ENCODE peak calls at places on chromosome 12, in ten cellular contexts. One of them, this sample, is unnamed.

GRCh38 chr12:128708789-128709188 is 115.0 kb downstream of the SLC15A4 start:
- DNase-seq in MCF 10A: no peak
- DNase-seq in GM20000: no peak
- DNase-seq in HL-60: no peak
- DNase-seq in IMR-90: no peak
- DNase-seq in body of pancreas: no peak
- DNase-seq in left lung: no peak
- DNase-seq in pancreas: no peak
- DNase-seq in kidney: no peak
- DNase-seq in GM10248: no peak
- DNase-seq in this sample: no peak

GRCh38 chr12:114799574-114800487 is 115.9 kb upstream of the TBX3 start:
- DNase-seq in MCF 10A: no peak
- DNase-seq in GM20000: no peak
- DNase-seq in HL-60: no peak
- DNase-seq in IMR-90: peak
- DNase-seq in body of pancreas: peak
- DNase-seq in left lung: no peak
- DNase-seq in pancreas: peak
- DNase-seq in kidney: peak
- DNase-seq in GM10248: no peak
- DNase-seq in this sample: no peak

GRCh38 chr12:87960557-87960956 is 68.6 kb downstream of the C12orf50 start:
- DNase-seq in MCF 10A: no peak
- DNase-seq in GM20000: no peak
- DNase-seq in HL-60: no peak
- DNase-seq in IMR-90: no peak
- DNase-seq in body of pancreas: no peak
- DNase-seq in left lung: no peak
- DNase-seq in pancreas: no peak
- DNase-seq in kidney: no peak
- DNase-seq in GM10248: no peak
- DNase-seq in this sample: no peak

GRCh38 chr12:49866859-49867579 is 24.1 kb upstream of the BCDIN3D start:
- DNase-seq in MCF 10A: peak
- DNase-seq in GM20000: peak
- DNase-seq in HL-60: no peak
- DNase-seq in IMR-90: peak
- DNase-seq in body of pancreas: peak
- DNase-seq in left lung: peak
- DNase-seq in pancreas: peak
- DNase-seq in kidney: peak
- DNase-seq in GM10248: peak
- DNase-seq in this sample: peak

GRCh38 chr12:105220150-105220928 is 15.6 kb downstream of the APPL2 start:
- DNase-seq in MCF 10A: no peak
- DNase-seq in GM20000: no peak
- DNase-seq in HL-60: no peak
- DNase-seq in IMR-90: no peak
- DNase-seq in body of pancreas: no peak
- DNase-seq in left lung: no peak
- DNase-seq in pancreas: no peak
- DNase-seq in kidney: no peak
- DNase-seq in GM10248: no peak
- DNase-seq in this sample: no peak

GRCh38 chr12:48121522-48121921 is 2.4 kb downstream of the PFKM start:
- DNase-seq in MCF 10A: no peak
- DNase-seq in GM20000: no peak
- DNase-seq in HL-60: no peak
- DNase-seq in IMR-90: no peak
- DNase-seq in body of pancreas: no peak
- DNase-seq in left lung: no peak
- DNase-seq in pancreas: no peak
- DNase-seq in kidney: no peak
- DNase-seq in GM10248: no peak
- DNase-seq in this sample: no peak

GRCh38 chr12:104576178-104576778 is 119.5 kb downstream of the CHST11 start:
- DNase-seq in MCF 10A: no peak
- DNase-seq in GM20000: no peak
- DNase-seq in HL-60: no peak
- DNase-seq in IMR-90: no peak
- DNase-seq in body of pancreas: no peak
- DNase-seq in left lung: no peak
- DNase-seq in pancreas: no peak
- DNase-seq in kidney: no peak
- DNase-seq in GM10248: no peak
- DNase-seq in this sample: no peak

GRCh38 chr12:16849473-16849872 is 243.5 kb upstream of the LMO3 start:
- DNase-seq in MCF 10A: no peak
- DNase-seq in GM20000: no peak
- DNase-seq in HL-60: no peak
- DNase-seq in IMR-90: no peak
- DNase-seq in body of pancreas: no peak
- DNase-seq in left lung: no peak
- DNase-seq in pancreas: no peak
- DNase-seq in kidney: no peak
- DNase-seq in GM10248: no peak
- DNase-seq in this sample: no peak

GRCh38 chr12:124829708-124830304 is 33.9 kb downstream of the SCARB1 start:
- DNase-seq in MCF 10A: no peak
- DNase-seq in GM20000: no peak
- DNase-seq in HL-60: no peak
- DNase-seq in IMR-90: no peak
- DNase-seq in body of pancreas: no peak
- DNase-seq in left lung: no peak
- DNase-seq in pancreas: no peak
- DNase-seq in kidney: no peak
- DNase-seq in GM10248: no peak
- DNase-seq in this sample: no peak

GRCh38 chr12:51874013-51874412 is 13.9 kb upstream of the ANKRD33 start:
- DNase-seq in MCF 10A: no peak
- DNase-seq in GM20000: no peak
- DNase-seq in HL-60: no peak
- DNase-seq in IMR-90: peak
- DNase-seq in body of pancreas: no peak
- DNase-seq in left lung: no peak
- DNase-seq in pancreas: no peak
- DNase-seq in kidney: no peak
- DNase-seq in GM10248: no peak
- DNase-seq in this sample: no peak

GRCh38 chr12:121799175-121799841 is 4.5 kb upstream of the SETD1B start:
- DNase-seq in MCF 10A: peak
- DNase-seq in GM20000: peak
- DNase-seq in HL-60: no peak
- DNase-seq in IMR-90: peak
- DNase-seq in body of pancreas: peak
- DNase-seq in left lung: peak
- DNase-seq in pancreas: no peak
- DNase-seq in kidney: peak
- DNase-seq in GM10248: peak
- DNase-seq in this sample: peak

GRCh38 chr12:69602954-69603353 is 7.8 kb downstream of the LRRC10 start:
- DNase-seq in MCF 10A: no peak
- DNase-seq in GM20000: no peak
- DNase-seq in HL-60: no peak
- DNase-seq in IMR-90: no peak
- DNase-seq in body of pancreas: no peak
- DNase-seq in left lung: no peak
- DNase-seq in pancreas: no peak
- DNase-seq in kidney: no peak
- DNase-seq in GM10248: no peak
- DNase-seq in this sample: no peak
- TF ChIP-seq CTCF in MCF 10A: no peak
- TF ChIP-seq CTCF in GM20000: no peak
- TF ChIP-seq CTCF in HL-60: no peak
- TF ChIP-seq CTCF in IMR-90: no peak
- TF ChIP-seq CTCF in body of pancreas: no peak
- TF ChIP-seq CTCF in left lung: no peak
- TF ChIP-seq CTCF in pancreas: no peak
- TF ChIP-seq CTCF in kidney: no peak
- TF ChIP-seq CTCF in GM10248: no peak
- TF ChIP-seq CTCF in this sample: no peak

GRCh38 chr12:73413974-73414373 is 1123.7 kb upstream of the ATXN7L3B start:
- DNase-seq in MCF 10A: no peak
- DNase-seq in GM20000: no peak
- DNase-seq in HL-60: no peak
- DNase-seq in IMR-90: no peak
- DNase-seq in body of pancreas: no peak
- DNase-seq in left lung: no peak
- DNase-seq in pancreas: no peak
- DNase-seq in kidney: no peak
- DNase-seq in GM10248: no peak
- DNase-seq in this sample: no peak
- TF ChIP-seq CTCF in MCF 10A: no peak
- TF ChIP-seq CTCF in GM20000: no peak
- TF ChIP-seq CTCF in HL-60: no peak
- TF ChIP-seq CTCF in IMR-90: no peak
- TF ChIP-seq CTCF in body of pancreas: no peak
- TF ChIP-seq CTCF in left lung: no peak
- TF ChIP-seq CTCF in pancreas: no peak
- TF ChIP-seq CTCF in kidney: no peak
- TF ChIP-seq CTCF in GM10248: no peak
- TF ChIP-seq CTCF in this sample: no peak

GRCh38 chr12:54389139-54389508 is 4.6 kb upstream of the ZNF385A start:
- DNase-seq in MCF 10A: no peak
- DNase-seq in GM20000: no peak
- DNase-seq in HL-60: no peak
- DNase-seq in IMR-90: no peak
- DNase-seq in body of pancreas: no peak
- DNase-seq in left lung: no peak
- DNase-seq in pancreas: no peak
- DNase-seq in kidney: no peak
- DNase-seq in GM10248: no peak
- DNase-seq in this sample: no peak

GRCh38 chr12:54392485-54393349 is 8.2 kb upstream of the ZNF385A start:
- DNase-seq in MCF 10A: peak
- DNase-seq in GM20000: no peak
- DNase-seq in HL-60: no peak
- DNase-seq in IMR-90: no peak
- DNase-seq in body of pancreas: no peak
- DNase-seq in left lung: peak
- DNase-seq in pancreas: no peak
- DNase-seq in kidney: peak
- DNase-seq in GM10248: no peak
- DNase-seq in this sample: no peak

GRCh38 chr12:54390176-54390667 is 5.7 kb upstream of the ZNF385A start:
- DNase-seq in MCF 10A: peak
- DNase-seq in GM20000: no peak
- DNase-seq in HL-60: no peak
- DNase-seq in IMR-90: no peak
- DNase-seq in body of pancreas: no peak
- DNase-seq in left lung: no peak
- DNase-seq in pancreas: peak
- DNase-seq in kidney: peak
- DNase-seq in GM10248: no peak
- DNase-seq in this sample: peak

GRCh38 chr12:54389536-54390175 is 5.1 kb upstream of the ZNF385A start:
- DNase-seq in MCF 10A: no peak
- DNase-seq in GM20000: no peak
- DNase-seq in HL-60: no peak
- DNase-seq in IMR-90: no peak
- DNase-seq in body of pancreas: no peak
- DNase-seq in left lung: no peak
- DNase-seq in pancreas: no peak
- DNase-seq in kidney: peak
- DNase-seq in GM10248: no peak
- DNase-seq in this sample: no peak

GRCh38 chr12:54390668-54391551 is 6.4 kb upstream of the ZNF385A start:
- DNase-seq in MCF 10A: no peak
- DNase-seq in GM20000: peak
- DNase-seq in HL-60: no peak
- DNase-seq in IMR-90: no peak
- DNase-seq in body of pancreas: peak
- DNase-seq in left lung: peak
- DNase-seq in pancreas: peak
- DNase-seq in kidney: peak
- DNase-seq in GM10248: peak
- DNase-seq in this sample: no peak
- TF ChIP-seq CTCF in MCF 10A: no peak
- TF ChIP-seq CTCF in GM20000: peak
- TF ChIP-seq CTCF in HL-60: no peak
- TF ChIP-seq CTCF in IMR-90: no peak
- TF ChIP-seq CTCF in body of pancreas: no peak
- TF ChIP-seq CTCF in left lung: no peak
- TF ChIP-seq CTCF in pancreas: no peak
- TF ChIP-seq CTCF in kidney: no peak
- TF ChIP-seq CTCF in GM10248: peak
- TF ChIP-seq CTCF in this sample: no peak

GRCh38 chr12:45263587-45263986 is 47.7 kb downstream of the ANO6 start:
- DNase-seq in MCF 10A: no peak
- DNase-seq in GM20000: no peak
- DNase-seq in HL-60: no peak
- DNase-seq in IMR-90: no peak
- DNase-seq in body of pancreas: peak
- DNase-seq in left lung: no peak
- DNase-seq in pancreas: no peak
- DNase-seq in kidney: no peak
- DNase-seq in GM10248: no peak
- DNase-seq in this sample: no peak

GRCh38 chr12:45269407-45269741 is 53.5 kb downstream of the ANO6 start:
- DNase-seq in MCF 10A: no peak
- DNase-seq in GM20000: no peak
- DNase-seq in HL-60: no peak
- DNase-seq in IMR-90: no peak
- DNase-seq in body of pancreas: no peak
- DNase-seq in left lung: no peak
- DNase-seq in pancreas: no peak
- DNase-seq in kidney: no peak
- DNase-seq in GM10248: no peak
- DNase-seq in this sample: no peak

GRCh38 chr12:45273717-45274271 is 57.9 kb downstream of the ANO6 start:
- DNase-seq in MCF 10A: peak
- DNase-seq in GM20000: no peak
- DNase-seq in HL-60: no peak
- DNase-seq in IMR-90: peak
- DNase-seq in body of pancreas: no peak
- DNase-seq in left lung: peak
- DNase-seq in pancreas: no peak
- DNase-seq in kidney: no peak
- DNase-seq in GM10248: no peak
- DNase-seq in this sample: no peak

DNA sequence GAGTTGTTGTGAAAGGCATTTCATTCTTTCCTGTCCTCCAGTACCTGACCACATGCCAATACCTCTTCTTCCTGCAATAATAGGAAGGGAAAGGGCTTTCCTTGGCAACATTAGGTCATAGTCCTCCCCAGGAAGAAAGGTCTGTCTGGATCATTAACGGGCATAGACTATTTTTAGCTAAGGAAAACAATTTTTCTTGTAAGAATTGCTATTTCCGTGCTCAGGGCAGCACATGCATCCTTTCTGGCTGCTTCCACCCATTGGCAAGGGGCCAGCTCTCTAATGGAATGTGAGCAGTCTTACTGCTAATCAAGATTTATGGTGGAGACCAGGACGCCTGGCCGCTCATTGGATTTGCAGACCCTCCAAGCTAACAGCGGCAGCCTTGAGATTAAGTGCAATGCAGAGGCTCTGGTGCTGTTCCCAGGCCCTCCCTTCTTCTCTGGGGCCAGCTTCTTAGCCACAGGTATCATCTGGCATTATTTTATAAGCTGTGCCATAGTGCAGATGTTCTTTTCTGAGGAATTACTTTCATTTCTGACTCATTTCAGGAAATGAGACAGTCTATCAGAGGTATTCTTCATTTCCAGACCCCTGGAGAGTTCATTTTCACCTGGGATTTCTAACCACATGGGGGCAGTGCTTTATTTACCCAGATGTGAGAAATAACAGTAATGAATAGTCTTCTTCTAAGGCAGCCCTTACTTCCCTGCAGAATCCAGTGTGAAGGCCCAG is 52.9 kb downstream of the ANO6 start:
- DNase-seq in MCF 10A: peak
- DNase-seq in GM20000: peak
- DNase-seq in HL-60: no peak
- DNase-seq in IMR-90: peak
- DNase-seq in body of pancreas: peak
- DNase-seq in left lung: peak
- DNase-seq in pancreas: peak
- DNase-seq in kidney: peak
- DNase-seq in GM10248: peak
- DNase-seq in this sample: no peak
- TF ChIP-seq CTCF in MCF 10A: peak
- TF ChIP-seq CTCF in GM20000: peak
- TF ChIP-seq CTCF in HL-60: no peak
- TF ChIP-seq CTCF in IMR-90: peak
- TF ChIP-seq CTCF in body of pancreas: peak
- TF ChIP-seq CTCF in left lung: peak
- TF ChIP-seq CTCF in pancreas: no peak
- TF ChIP-seq CTCF in kidney: peak
- TF ChIP-seq CTCF in GM10248: peak
- TF ChIP-seq CTCF in this sample: peak